ENCODE peak calls at places on chromosomes 6 and 20, in seven cellular contexts. I is aorta; T is CD8-positive, alpha-beta T cell; J is pancreas; U is mesendoderm; S is tibial nerve; K is left ventricle myocardium inferior. H is an unnamed sample.
A peak's percentile ranks its signal among the peaks of the same experiment; 100 is the strongest.

GRCh38 chr20:17832236-17832635 is 132.5 kb downstream of the BANF2 start:
- DNase-seq in I (no peak), T (no peak), J (no peak), U (no peak), S (no peak), K (no peak), H (no peak)

GRCh38 chr20:54091120-54091480 is 20.7 kb upstream of the BCAS1 start:
- DNase-seq in I (no peak), T (no peak), J (no peak), U (no peak), S (no peak), K (no peak), H (no peak)

GRCh38 chr6:148885154-148885870 is 138.5 kb downstream of the UST start:
- DNase-seq in I (no peak), T (no peak), J (no peak), U (no peak), S (no peak), K (no peak), H (no peak)

GRCh38 chr6:97280766-97281165 is 2.2 kb downstream of the MMS22L start:
- DNase-seq in I (no peak), T (no peak), J (no peak), U (no peak), S (no peak), K (no peak), H (no peak)

GRCh38 chr6:7910654-7911344 is at the start of gene TXNDC5:
- DNase-seq in I (peak; percentile 94), T (peak; percentile 38), J (peak; percentile 84), U (peak; percentile 71), S (peak; percentile 62), K (peak; percentile 86), H (peak; percentile 95)

GRCh38 chr20:45545754-45546453 is 1.3 kb downstream of the EPPIN start:
- DNase-seq in I (no peak), T (no peak), J (no peak), U (peak; percentile 83), S (no peak), K (no peak), H (no peak)

GRCh38 chr6:31861150-31861549 is 1.5 kb downstream of the NEU1 start:
- DNase-seq in I (no peak), T (no peak), J (no peak), U (no peak), S (no peak), K (no peak), H (no peak)

GRCh38 chr6:123519191-123519510 is 117.6 kb downstream of the TRDN start:
- DNase-seq in I (peak; percentile 80), T (no peak), J (no peak), U (no peak), S (peak; percentile 60), K (peak; percentile 85), H (no peak)

GRCh38 chr6:104014560-104014959 is 845.2 kb downstream of the HACE1 start:
- DNase-seq in I (no peak), T (no peak), J (no peak), U (no peak), S (no peak), K (no peak), H (no peak)

GRCh38 chr6:85110943-85111342 is 338.9 kb upstream of the NT5E start:
- DNase-seq in I (no peak), T (no peak), J (no peak), U (no peak), S (no peak), K (no peak), H (no peak)
- H3K27ac ChIP-seq in I (no peak overlapping the region), T (no peak overlapping the region), J (no peak overlapping the region), U (no peak overlapping the region), S (no peak overlapping the region), K (no peak overlapping the region), H (no peak overlapping the region)

DNA sequence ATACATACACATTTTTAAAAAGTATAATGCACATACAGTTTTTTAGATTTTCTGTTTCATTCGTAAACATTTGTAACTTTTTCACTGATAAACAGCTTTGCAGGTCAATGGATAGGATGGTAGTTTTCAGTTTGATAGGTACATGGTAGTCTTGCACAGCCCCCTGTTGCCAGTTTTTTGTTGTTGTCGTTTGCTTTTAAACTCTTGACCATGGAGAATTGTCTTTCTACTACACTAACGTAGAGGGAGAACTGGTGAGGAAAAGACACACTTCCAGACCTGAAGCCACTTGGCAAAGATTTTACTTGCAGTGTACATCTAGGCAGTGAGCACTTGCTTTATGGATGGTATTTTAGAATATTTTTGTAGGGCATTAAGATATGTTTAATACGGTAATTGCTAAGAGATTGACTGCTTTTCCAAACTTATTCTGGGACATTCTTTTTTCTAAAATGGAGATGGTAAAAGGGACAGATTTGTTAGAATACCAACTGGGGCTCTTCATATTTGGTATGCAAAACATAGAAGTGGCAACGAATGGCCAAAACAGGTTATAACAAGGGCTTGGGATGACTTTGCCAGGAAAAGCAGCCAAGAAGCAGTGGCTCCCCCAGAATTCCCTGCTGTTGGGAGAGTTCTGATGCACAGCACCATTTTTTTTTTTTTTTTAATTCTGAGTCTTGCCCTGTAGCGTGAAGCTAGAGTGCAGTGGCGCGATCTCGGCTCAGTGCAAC is 1.5 kb downstream of the PYGB start:
- DNase-seq in I (no peak), T (no peak), J (no peak), U (no peak), S (no peak), K (no peak), H (no peak)
- H3K4me3 ChIP-seq in I (peak overlapping the region; percentile 82), T (peak overlapping the region; percentile 97), J (no peak overlapping the region), U (no peak overlapping the region), S (peak overlapping the region; percentile 92), K (peak overlapping the region; percentile 97), H (no peak overlapping the region)

DNA sequence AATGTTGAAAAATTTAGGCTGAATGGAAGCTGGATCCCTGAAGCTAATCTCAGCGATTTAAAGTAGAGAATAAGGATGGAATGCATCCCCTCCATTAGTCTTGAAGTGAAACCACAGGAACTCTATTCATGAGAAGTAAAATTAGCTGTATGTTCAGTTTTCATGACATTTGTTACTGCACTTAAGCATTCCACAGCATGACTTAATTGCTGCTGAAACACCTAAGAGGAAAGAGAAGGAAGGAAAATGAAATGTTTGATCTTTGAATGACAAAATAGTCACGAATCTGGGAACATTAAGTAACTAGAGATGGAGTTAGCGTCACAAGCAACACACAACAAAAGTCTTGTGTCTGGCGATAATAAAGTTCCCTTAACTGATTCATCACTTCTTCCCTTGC is 80.6 kb upstream of the RIPOR2 start:
- DNase-seq in I (no peak), T (no peak), J (no peak), U (no peak), S (no peak), K (no peak), H (no peak)
- H3K27ac ChIP-seq in I (no peak overlapping the region), T (no peak overlapping the region), J (no peak overlapping the region), U (no peak overlapping the region), S (no peak overlapping the region), K (no peak overlapping the region), H (peak overlapping the region; percentile 75)

DNA sequence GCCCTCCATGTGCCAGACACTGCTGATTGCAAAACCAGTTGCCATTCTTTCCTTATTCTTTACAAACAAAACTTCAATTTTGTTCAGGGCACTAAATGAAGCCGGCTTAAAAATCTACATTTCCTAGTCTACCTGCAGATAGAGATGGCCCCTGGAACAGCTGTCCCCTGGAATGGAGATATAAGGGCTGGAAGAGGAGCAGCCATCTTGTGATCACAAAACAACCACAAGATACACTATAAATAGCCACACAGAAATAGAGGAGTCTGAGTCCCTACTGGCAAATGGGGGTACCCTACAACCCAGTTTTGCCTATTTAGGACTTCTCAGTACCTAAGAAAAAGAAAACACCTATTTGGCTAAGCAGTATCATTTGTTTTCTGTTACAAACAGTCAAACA is 115.9 kb upstream of the BEND6 start:
- DNase-seq in I (no peak), T (no peak), J (no peak), U (no peak), S (no peak), K (no peak), H (no peak)
- H3K4me3 ChIP-seq in I (no peak overlapping the region), T (no peak overlapping the region), J (no peak overlapping the region), U (no peak overlapping the region), S (no peak overlapping the region), K (peak overlapping the region; percentile 78), H (no peak overlapping the region)

GRCh38 chr20:38589967-38590681 is 9.1 kb downstream of the ADIG start:
- DNase-seq in I (no peak), T (no peak), J (no peak), U (no peak), S (no peak), K (no peak), H (no peak)

GRCh38 chr20:38591484-38592410 is 9.9 kb upstream of the ARHGAP40 start:
- DNase-seq in I (no peak), T (no peak), J (no peak), U (no peak), S (no peak), K (no peak), H (no peak)

GRCh38 chr20:38588303-38588702 is 7.3 kb downstream of the ADIG start:
- DNase-seq in I (no peak), T (no peak), J (no peak), U (no peak), S (no peak), K (no peak), H (no peak)

GRCh38 chr20:38589351-38589750 is 8.4 kb downstream of the ADIG start:
- DNase-seq in I (no peak), T (no peak), J (no peak), U (no peak), S (no peak), K (no peak), H (no peak)

DNA sequence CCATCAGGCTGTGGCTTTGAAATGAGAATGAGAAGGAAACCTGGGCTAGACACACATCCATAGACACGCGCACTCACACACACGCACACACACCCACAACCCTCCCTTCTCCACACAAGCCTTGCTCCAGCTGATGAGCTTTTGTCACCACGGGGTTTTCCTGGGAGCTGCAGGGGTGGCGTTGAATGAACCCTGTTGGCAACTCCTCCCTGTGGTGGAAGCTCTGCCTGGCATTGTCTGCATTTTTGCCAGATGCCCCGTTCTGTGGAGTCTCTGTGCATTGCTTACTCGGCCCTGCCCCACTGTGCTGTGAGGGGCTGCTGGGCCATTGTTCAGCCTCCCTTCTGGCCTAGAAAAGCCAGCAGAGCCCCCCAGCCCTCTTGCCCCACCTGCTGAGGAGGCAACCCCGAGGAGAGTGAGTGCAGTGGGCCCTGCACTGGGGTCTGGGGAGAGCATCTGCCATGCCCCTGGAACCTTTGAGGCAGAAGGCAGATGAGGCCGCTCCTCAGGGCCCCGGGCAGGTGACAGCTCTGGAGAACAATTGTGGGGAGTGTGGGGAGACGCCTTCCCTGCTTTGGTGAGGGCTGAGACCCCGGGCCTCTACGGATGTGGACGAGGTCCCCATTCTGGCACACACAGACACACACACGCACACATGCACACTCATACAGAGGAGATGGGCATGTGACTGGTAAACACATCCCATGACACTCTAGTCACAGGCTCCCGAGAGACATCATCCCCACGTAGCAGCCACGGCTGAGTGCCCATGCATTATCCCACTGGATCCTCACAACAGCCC is 9.9 kb downstream of the ADIG start:
- DNase-seq in I (no peak), T (no peak), J (no peak), U (no peak), S (no peak), K (no peak), H (peak; percentile 37)
- H3K27ac ChIP-seq in I (no peak overlapping the region), T (no peak overlapping the region), J (no peak overlapping the region), U (no peak overlapping the region), S (no peak overlapping the region), K (no peak overlapping the region), H (no peak overlapping the region)